ENCODE peak calls at places on chromosomes 12 and 14, in nine cellular contexts. One of them, this sample, is unnamed.
A peak's percentile ranks its signal among the peaks of the same experiment; 100 is the strongest.

GRCh38 chr12:15522574-15523187 is 200.4 kb downstream of the PTPRO start:
- DNase-seq in coronary artery: no peak
- DNase-seq in midbrain: peak; percentile 54
- DNase-seq in epithelial cell of prostate: no peak
- DNase-seq in IMR-90: peak; percentile 34
- DNase-seq in activated CD8-positive, alpha-beta T cell treated with anti-CD3 and anti-CD28 coated beads for 36 hours: no peak
- DNase-seq in activated CD4-positive, alpha-beta memory T cell treated with anti-CD3 and anti-CD28 coated beads, Interleukin-2, amount 10 ng/mL, durations not matched to agents 7 days and 5 days: no peak
- DNase-seq in SW480: peak; percentile 74
- DNase-seq in glutamatergic neuron: no peak
- DNase-seq in this sample: no peak

GRCh38 chr14:101179691-101180211 is 276.2 kb upstream of the RTL1 start:
- DNase-seq in midbrain: no peak
- DNase-seq in SW480: no peak
- DNase-seq in glutamatergic neuron: no peak
- DNase-seq in IMR-90: no peak
- DNase-seq in activated CD8-positive, alpha-beta T cell treated with anti-CD3 and anti-CD28 coated beads for 36 hours: no peak
- DNase-seq in epithelial cell of prostate: no peak
- DNase-seq in coronary artery: no peak
- DNase-seq in activated CD4-positive, alpha-beta memory T cell treated with anti-CD3 and anti-CD28 coated beads, Interleukin-2, amount 10 ng/mL, durations not matched to agents 7 days and 5 days: peak; percentile 12
- DNase-seq in this sample: no peak

GRCh38 chr12:64826234-64826633 is 1.8 kb downstream of the TBC1D30 start:
- DNase-seq in activated CD4-positive, alpha-beta memory T cell treated with anti-CD3 and anti-CD28 coated beads, Interleukin-2, amount 10 ng/mL, durations not matched to agents 7 days and 5 days: peak; percentile 57
- DNase-seq in IMR-90: peak; percentile 45
- DNase-seq in epithelial cell of prostate: no peak
- DNase-seq in coronary artery: no peak
- DNase-seq in activated CD8-positive, alpha-beta T cell treated with anti-CD3 and anti-CD28 coated beads for 36 hours: peak; percentile 83
- DNase-seq in glutamatergic neuron: no peak
- DNase-seq in midbrain: no peak
- DNase-seq in SW480: peak; percentile 44
- DNase-seq in this sample: peak; percentile 9

GRCh38 chr12:41213648-41214047 is 25.5 kb downstream of the PDZRN4 start:
- DNase-seq in activated CD8-positive, alpha-beta T cell treated with anti-CD3 and anti-CD28 coated beads for 36 hours: no peak
- DNase-seq in epithelial cell of prostate: no peak
- DNase-seq in IMR-90: no peak
- DNase-seq in activated CD4-positive, alpha-beta memory T cell treated with anti-CD3 and anti-CD28 coated beads, Interleukin-2, amount 10 ng/mL, durations not matched to agents 7 days and 5 days: no peak
- DNase-seq in glutamatergic neuron: no peak
- DNase-seq in SW480: no peak
- DNase-seq in coronary artery: no peak
- DNase-seq in midbrain: no peak
- DNase-seq in this sample: no peak

GRCh38 chr14:24851837-24852236 is 198.1 kb downstream of the STXBP6 start:
- DNase-seq in activated CD8-positive, alpha-beta T cell treated with anti-CD3 and anti-CD28 coated beads for 36 hours: no peak
- DNase-seq in midbrain: no peak
- DNase-seq in IMR-90: peak; percentile 51
- DNase-seq in epithelial cell of prostate: no peak
- DNase-seq in coronary artery: no peak
- DNase-seq in glutamatergic neuron: no peak
- DNase-seq in activated CD4-positive, alpha-beta memory T cell treated with anti-CD3 and anti-CD28 coated beads, Interleukin-2, amount 10 ng/mL, durations not matched to agents 7 days and 5 days: no peak
- DNase-seq in SW480: no peak
- DNase-seq in this sample: no peak

GRCh38 chr12:6157482-6157881 is 33.0 kb upstream of the VWF start:
- DNase-seq in glutamatergic neuron: no peak
- DNase-seq in epithelial cell of prostate: no peak
- DNase-seq in activated CD4-positive, alpha-beta memory T cell treated with anti-CD3 and anti-CD28 coated beads, Interleukin-2, amount 10 ng/mL, durations not matched to agents 7 days and 5 days: no peak
- DNase-seq in SW480: no peak
- DNase-seq in activated CD8-positive, alpha-beta T cell treated with anti-CD3 and anti-CD28 coated beads for 36 hours: no peak
- DNase-seq in coronary artery: no peak
- DNase-seq in IMR-90: no peak
- DNase-seq in midbrain: no peak
- DNase-seq in this sample: no peak

GRCh38 chr12:49882248-49882850 is 21.4 kb downstream of the FAIM2 start:
- DNase-seq in midbrain: no peak
- DNase-seq in SW480: peak; percentile 52
- DNase-seq in activated CD8-positive, alpha-beta T cell treated with anti-CD3 and anti-CD28 coated beads for 36 hours: no peak
- DNase-seq in IMR-90: no peak
- DNase-seq in coronary artery: no peak
- DNase-seq in glutamatergic neuron: no peak
- DNase-seq in activated CD4-positive, alpha-beta memory T cell treated with anti-CD3 and anti-CD28 coated beads, Interleukin-2, amount 10 ng/mL, durations not matched to agents 7 days and 5 days: no peak
- DNase-seq in epithelial cell of prostate: no peak
- DNase-seq in this sample: no peak

GRCh38 chr14:104688755-104689619 is at the start of gene INF2:
- DNase-seq in coronary artery: no peak
- DNase-seq in SW480: peak; percentile 88
- DNase-seq in glutamatergic neuron: peak; percentile 37
- DNase-seq in activated CD8-positive, alpha-beta T cell treated with anti-CD3 and anti-CD28 coated beads for 36 hours: peak; percentile 70
- DNase-seq in epithelial cell of prostate: no peak
- DNase-seq in midbrain: peak; percentile 61
- DNase-seq in IMR-90: peak; percentile 32
- DNase-seq in activated CD4-positive, alpha-beta memory T cell treated with anti-CD3 and anti-CD28 coated beads, Interleukin-2, amount 10 ng/mL, durations not matched to agents 7 days and 5 days: peak; percentile 59
- DNase-seq in this sample: no peak

GRCh38 chr12:41250748-41251147 is 62.6 kb downstream of the PDZRN4 start:
- DNase-seq in midbrain: peak; percentile 8
- DNase-seq in SW480: no peak
- DNase-seq in epithelial cell of prostate: peak; percentile 26
- DNase-seq in glutamatergic neuron: no peak
- DNase-seq in activated CD4-positive, alpha-beta memory T cell treated with anti-CD3 and anti-CD28 coated beads, Interleukin-2, amount 10 ng/mL, durations not matched to agents 7 days and 5 days: no peak
- DNase-seq in IMR-90: no peak
- DNase-seq in coronary artery: no peak
- DNase-seq in activated CD8-positive, alpha-beta T cell treated with anti-CD3 and anti-CD28 coated beads for 36 hours: no peak
- DNase-seq in this sample: no peak

GRCh38 chr14:49598479-49599301 is at the start of gene LRR1:
- DNase-seq in activated CD4-positive, alpha-beta memory T cell treated with anti-CD3 and anti-CD28 coated beads, Interleukin-2, amount 10 ng/mL, durations not matched to agents 7 days and 5 days: peak; percentile 88
- DNase-seq in glutamatergic neuron: peak; percentile 91
- DNase-seq in midbrain: peak; percentile 78
- DNase-seq in SW480: peak; percentile 82
- DNase-seq in IMR-90: peak; percentile 82
- DNase-seq in coronary artery: peak; percentile 87
- DNase-seq in epithelial cell of prostate: peak; percentile 39
- DNase-seq in activated CD8-positive, alpha-beta T cell treated with anti-CD3 and anti-CD28 coated beads for 36 hours: peak; percentile 89
- DNase-seq in this sample: peak; percentile 90

GRCh38 chr14:56342419-56342901 is 224.2 kb downstream of the PELI2 start:
- DNase-seq in SW480: no peak
- DNase-seq in activated CD4-positive, alpha-beta memory T cell treated with anti-CD3 and anti-CD28 coated beads, Interleukin-2, amount 10 ng/mL, durations not matched to agents 7 days and 5 days: no peak
- DNase-seq in activated CD8-positive, alpha-beta T cell treated with anti-CD3 and anti-CD28 coated beads for 36 hours: no peak
- DNase-seq in coronary artery: no peak
- DNase-seq in glutamatergic neuron: no peak
- DNase-seq in epithelial cell of prostate: no peak
- DNase-seq in midbrain: peak; percentile 3
- DNase-seq in IMR-90: peak; percentile 86
- DNase-seq in this sample: no peak

GRCh38 chr14:105090493-105091334 is 25.5 kb upstream of the GPR132 start:
- DNase-seq in epithelial cell of prostate: no peak
- DNase-seq in glutamatergic neuron: peak; percentile 96
- DNase-seq in IMR-90: peak; percentile 62
- DNase-seq in SW480: peak; percentile 90
- DNase-seq in activated CD8-positive, alpha-beta T cell treated with anti-CD3 and anti-CD28 coated beads for 36 hours: peak; percentile 93
- DNase-seq in activated CD4-positive, alpha-beta memory T cell treated with anti-CD3 and anti-CD28 coated beads, Interleukin-2, amount 10 ng/mL, durations not matched to agents 7 days and 5 days: peak; percentile 89
- DNase-seq in midbrain: peak; percentile 67
- DNase-seq in coronary artery: peak; percentile 86
- DNase-seq in this sample: peak; percentile 79

GRCh38 chr14:75433631-75434556 is 6.1 kb downstream of the JDP2 start:
- DNase-seq in SW480: no peak
- DNase-seq in glutamatergic neuron: no peak
- DNase-seq in coronary artery: no peak
- DNase-seq in midbrain: no peak
- DNase-seq in activated CD8-positive, alpha-beta T cell treated with anti-CD3 and anti-CD28 coated beads for 36 hours: no peak
- DNase-seq in IMR-90: no peak
- DNase-seq in epithelial cell of prostate: no peak
- DNase-seq in activated CD4-positive, alpha-beta memory T cell treated with anti-CD3 and anti-CD28 coated beads, Interleukin-2, amount 10 ng/mL, durations not matched to agents 7 days and 5 days: no peak
- DNase-seq in this sample: no peak

GRCh38 chr14:92787554-92787953 is 6.6 kb upstream of the GOLGA5 start:
- DNase-seq in epithelial cell of prostate: no peak
- DNase-seq in activated CD8-positive, alpha-beta T cell treated with anti-CD3 and anti-CD28 coated beads for 36 hours: no peak
- DNase-seq in SW480: no peak
- DNase-seq in IMR-90: no peak
- DNase-seq in coronary artery: no peak
- DNase-seq in midbrain: no peak
- DNase-seq in activated CD4-positive, alpha-beta memory T cell treated with anti-CD3 and anti-CD28 coated beads, Interleukin-2, amount 10 ng/mL, durations not matched to agents 7 days and 5 days: no peak
- DNase-seq in glutamatergic neuron: no peak
- DNase-seq in this sample: no peak

This sample was measured in immature natural killer cell.